ENCODE peak calls at places on chromosomes 11 and 22, in six cellular contexts. B is activated T-cell treated with anti-CD3 and anti-CD28 coated beads, Interleukin-2, amount 50 U/mL, for 72 hours; K is choroid plexus epithelial cell; N is NCI-H1092 treated with DMSO at 0.1 percent for 48 hours; A is HCT116; V is NCI-H1105. C is an unnamed sample.

GRCh38 chr11:40602866-40603578 is 856.4 kb downstream of the LRRC4C start:
- DNase-seq in B (no peak), K (no peak), N (no peak), A (no peak), V (no peak), C (no peak)

GRCh38 chr11:111069076-111069475 is 176.4 kb upstream of the POU2AF2 start:
- DNase-seq in B (no peak), K (peak; percentile 95), N (no peak), A (peak; percentile 6), V (no peak), C (no peak)

GRCh38 chr11:7019500-7020182 is 505 bp downstream of the ZNF214 start:
- DNase-seq in B (no peak), K (peak; percentile 43), N (no peak), A (no peak), V (no peak), C (no peak)

GRCh38 chr11:100932474-100933100 is 197.0 kb downstream of the PGR start:
- DNase-seq in B (no peak), K (peak; percentile 73), N (peak; percentile 45), A (peak; percentile 26), V (peak; percentile 3), C (peak; percentile 51)

GRCh38 chr11:99739464-99740089 is 718.8 kb downstream of the CNTN5 start:
- DNase-seq in B (no peak), K (peak; percentile 80), N (peak; percentile 60), A (no peak), V (peak; percentile 14), C (peak; percentile 30)

GRCh38 chr22:36435516-36436415 is 45.7 kb downstream of the TXN2 start:
- DNase-seq in B (peak; percentile 46), K (peak; percentile 33), N (peak; percentile 62), A (no peak), V (no peak), C (peak; percentile 81)

GRCh38 chr22:30575859-30576258 is 1.4 kb upstream of the GAL3ST1 start:
- DNase-seq in B (no peak), K (no peak), N (no peak), A (no peak), V (no peak), C (no peak)

GRCh38 chr11:119713361-119714040 is 15.5 kb downstream of the NECTIN1 start:
- DNase-seq in B (no peak), K (no peak), N (no peak), A (no peak), V (no peak), C (no peak)

GRCh38 chr11:118166641-118167040 is 9.8 kb downstream of the SCN2B start:
- DNase-seq in B (no peak), K (no peak), N (no peak), A (no peak), V (no peak), C (no peak)

GRCh38 chr11:15967966-15968365 is 388.4 kb downstream of the SOX6 start:
- DNase-seq in B (no peak), K (peak; percentile 86), N (no peak), A (no peak), V (no peak), C (no peak)

GRCh38 chr22:36294801-36295200 is 41.9 kb downstream of the APOL1 start:
- DNase-seq in B (no peak), K (no peak), N (no peak), A (no peak), V (no peak), C (no peak)

GRCh38 chr11:17267576-17267975 is 9.0 kb upstream of the NUCB2 start:
- DNase-seq in B (no peak), K (peak; percentile 81), N (no peak), A (peak; percentile 99), V (no peak), C (peak; percentile 24)

GRCh38 chr11:27028653-27029052 is 12.0 kb upstream of the BBOX1 start:
- DNase-seq in B (no peak), K (no peak), N (no peak), A (no peak), V (no peak), C (no peak)

GRCh38 chr11:20536784-20537183 is 62.6 kb upstream of the SLC6A5 start:
- DNase-seq in B (no peak), K (no peak), N (no peak), A (no peak), V (no peak), C (no peak)

GRCh38 chr11:1773131-1773510 is 9.4 kb upstream of the CTSD start:
- DNase-seq in B (no peak), K (no peak), N (no peak), A (no peak), V (no peak), C (no peak)

GRCh38 chr11:104078995-104079394 is 42.6 kb downstream of the DDI1 start:
- DNase-seq in B (no peak), K (no peak), N (no peak), A (no peak), V (no peak), C (no peak)

GRCh38 chr22:37860796-37861421 is 11.7 kb downstream of the EIF3L start:
- DNase-seq in B (no peak), K (no peak), N (no peak), A (no peak), V (no peak), C (no peak)

GRCh38 chr11:69094111-69094914 is 45.6 kb downstream of the TPCN2 start:
- DNase-seq in B (no peak), K (no peak), N (peak; percentile 26), A (no peak), V (no peak), C (no peak)

GRCh38 chr11:117218133-117218915 is 13.5 kb downstream of the PCSK7 start:
- DNase-seq in B (no peak), K (peak; percentile 47), N (no peak), A (no peak), V (no peak), C (no peak)

GRCh38 chr11:19632435-19632834 is 80.2 kb upstream of the NAV2 start:
- DNase-seq in B (no peak), K (peak; percentile 52), N (no peak), A (no peak), V (no peak), C (no peak)

GRCh38 chr22:21443057-21443734 is 24.0 kb upstream of the TMEM191C start:
- DNase-seq in B (no peak), K (no peak), N (no peak), A (no peak), V (no peak), C (no peak)

GRCh38 chr22:45964926-45965564 is 11.9 kb downstream of the WNT7B start:
- DNase-seq in B (no peak), K (no peak), N (no peak), A (no peak), V (no peak), C (no peak)

GRCh38 chr22:21876486-21877176 is 9.2 kb upstream of the MAPK1 start:
- DNase-seq in B (peak; percentile 63), K (peak; percentile 82), N (no peak), A (no peak), V (no peak), C (no peak)

GRCh38 chr11:6413791-6414231 is 5.1 kb downstream of the APBB1 start:
- DNase-seq in B (peak; percentile 50), K (no peak), N (no peak), A (no peak), V (no peak), C (no peak)

GRCh38 chr11:124762624-124763155 is 600 bp upstream of the ESAM start:
- DNase-seq in B (peak; percentile 33), K (no peak), N (no peak), A (no peak), V (peak; percentile 45), C (peak; percentile 27)

GRCh38 chr22:28237092-28237491 is 318.0 kb upstream of the PITPNB start:
- DNase-seq in B (no peak), K (peak; percentile 41), N (no peak), A (no peak), V (no peak), C (no peak)

GRCh38 chr11:40328890-40329617 is 1130.4 kb downstream of the LRRC4C start:
- DNase-seq in B (no peak), K (peak; percentile 100), N (peak; percentile 29), A (no peak), V (peak; percentile 29), C (no peak)

GRCh38 chr11:126830216-126830615 is 170.4 kb downstream of the KIRREL3 start:
- DNase-seq in B (no peak), K (no peak), N (no peak), A (no peak), V (no peak), C (no peak)

GRCh38 chr11:90220391-90220790 is 2.5 kb downstream of the CHORDC1 start:
- DNase-seq in B (no peak), K (peak; percentile 60), N (no peak), A (no peak), V (no peak), C (no peak)

GRCh38 chr11:78773077-78773476 is 198.4 kb upstream of the NARS2 start:
- DNase-seq in B (no peak), K (peak; percentile 25), N (no peak), A (no peak), V (no peak), C (no peak)

GRCh38 chr11:85947431-85948272 is 92.5 kb downstream of the CCDC83 start:
- DNase-seq in B (peak; percentile 62), K (peak; percentile 97), N (no peak), A (no peak), V (no peak), C (peak; percentile 70)